ENCODE peak calls at places on chromosomes 4 and X, in six cellular contexts. K is A673, E is kidney, S is astrocyte, N is esophagus squamous epithelium, A is HepG2. I is an unnamed sample.

GRCh38 chr4:2484993-2485392 is 16.1 kb downstream of the RNF4 start:
- DNase-seq in A (no peak), N (peak), S (no peak), E (peak), K (peak), I (peak)

GRCh38 chr4:121898150-121898549 is 27.9 kb upstream of the BBS7 start:
- DNase-seq in N (no peak), A (no peak), K (peak), E (peak), S (no peak), I (no peak)

GRCh38 chrX:49919617-49920016 is 2.8 kb upstream of the CLCN5 start:
- DNase-seq in A (peak), S (peak), K (peak), N (no peak), E (no peak), I (peak)

GRCh38 chr4:18075823-18076433 is 54.4 kb upstream of the LCORL start:
- DNase-seq in S (no peak), A (peak), E (no peak), K (peak), N (no peak), I (peak)

GRCh38 chr4:4333265-4333706 is 43.2 kb downstream of the ZBTB49 start:
- DNase-seq in K (peak), N (no peak), S (peak), E (peak), A (no peak), I (peak)

GRCh38 chr4:115187136-115187535 is 73.7 kb upstream of the NDST4 start:
- DNase-seq in K (no peak), E (no peak), N (no peak), S (peak), A (no peak), I (no peak)

GRCh38 chrX:135000516-135000915 is 9.7 kb downstream of the SMIM10 start:
- DNase-seq in K (no peak), N (no peak), S (no peak), A (no peak), E (no peak), I (peak)

GRCh38 chrX:12973561-12974216 is 1.2 kb upstream of the TMSB4X start:
- DNase-seq in K (no peak), A (no peak), N (no peak), S (no peak), E (no peak), I (no peak)

GRCh38 chr4:98605216-98605615 is 53.2 kb downstream of the TSPAN5 start:
- DNase-seq in E (no peak), N (no peak), A (no peak), K (no peak), S (peak), I (no peak)

GRCh38 chr4:141768954-141769353 is 132.6 kb downstream of the IL15 start:
- DNase-seq in N (no peak), K (peak), A (no peak), E (no peak), S (peak), I (peak)

GRCh38 chr4:7906171-7906581 is 33.5 kb downstream of the AFAP1 start:
- DNase-seq in K (no peak), N (no peak), E (no peak), S (peak), A (no peak), I (peak)

GRCh38 chr4:169070895-169071218 is 60.8 kb upstream of the CBR4 start:
- DNase-seq in K (no peak), A (peak), E (no peak), S (peak), N (no peak), I (no peak)

GRCh38 chr4:168716411-168717129 is 219.7 kb downstream of the PALLD start:
- DNase-seq in E (no peak), A (no peak), S (no peak), K (no peak), N (no peak), I (no peak)

GRCh38 chr4:40337523-40337922 is 2.4 kb downstream of the CHRNA9 start:
- DNase-seq in N (no peak), A (no peak), K (no peak), S (no peak), E (no peak), I (no peak)

GRCh38 chrX:140766024-140766611 is 56.6 kb downstream of the LINC00632 start:
- DNase-seq in N (no peak), A (peak), K (peak), S (peak), E (no peak), I (peak)

GRCh38 chrX:37627602-37628001 is 56.1 kb downstream of the LANCL3 start:
- DNase-seq in K (no peak), A (no peak), S (no peak), N (no peak), E (no peak), I (no peak)

GRCh38 chrX:2848806-2849420 is 20.2 kb downstream of the GYG2 start:
- DNase-seq in S (peak), A (peak), N (no peak), E (no peak), K (peak), I (peak)

GRCh38 chr4:101621120-101621519 is 169.4 kb upstream of the BANK1 start:
- DNase-seq in N (no peak), K (peak), E (no peak), A (no peak), S (peak), I (peak)

GRCh38 chrX:49901068-49901467 is 21.3 kb upstream of the CLCN5 start:
- DNase-seq in A (no peak), E (no peak), S (no peak), K (no peak), N (no peak), I (no peak)

GRCh38 chrX:41785685-41786084 is 61.7 kb downstream of the GPR82 start:
- DNase-seq in A (no peak), K (peak), E (no peak), S (peak), N (no peak), I (peak)

GRCh38 chr4:56215901-56216300 is 171.4 kb downstream of the AASDH start:
- DNase-seq in A (no peak), E (no peak), S (peak), N (no peak), K (peak), I (no peak)

GRCh38 chr4:37903901-37904300 is 13.0 kb downstream of the TBC1D1 start:
- DNase-seq in K (no peak), N (no peak), E (no peak), A (no peak), S (no peak), I (no peak)

GRCh38 chr4:183700407-183700806 is 41.3 kb downstream of the TRAPPC11 start:
- DNase-seq in S (no peak), A (no peak), K (no peak), N (no peak), E (no peak), I (no peak)

GRCh38 chr4:128574706-128575105 is 234.8 kb upstream of the JADE1 start:
- DNase-seq in E (peak), S (peak), N (no peak), K (peak), A (peak), I (peak)

GRCh38 chrX:71615954-71616353 is 2.4 kb downstream of the CXCR3 start:
- DNase-seq in E (no peak), A (no peak), S (no peak), N (no peak), K (no peak), I (peak)

GRCh38 chrX:78652971-78653822 is 5.9 kb downstream of the RTL3 start:
- DNase-seq in E (no peak), S (peak), N (no peak), A (peak), K (peak), I (peak)
- H3K27ac ChIP-seq in E (no peak), S (peak), N (no peak), A (peak), K (no peak), I (no peak)

GRCh38 chr4:112939901-112940300 is 109.6 kb upstream of the ANK2 start:
- DNase-seq in K (no peak), S (no peak), N (no peak), E (no peak), A (no peak), I (no peak)

GRCh38 chr4:112933790-112934189 is 115.7 kb upstream of the ANK2 start:
- DNase-seq in N (no peak), A (no peak), S (no peak), K (no peak), E (no peak), I (no peak)

GRCh38 chr4:112942077-112942476 is 107.4 kb upstream of the ANK2 start:
- DNase-seq in S (no peak), A (no peak), E (no peak), N (no peak), K (peak), I (no peak)

GRCh38 chr4:112940364-112940763 is 109.1 kb upstream of the ANK2 start:
- DNase-seq in S (no peak), N (no peak), E (no peak), A (no peak), K (no peak), I (no peak)

DNA sequence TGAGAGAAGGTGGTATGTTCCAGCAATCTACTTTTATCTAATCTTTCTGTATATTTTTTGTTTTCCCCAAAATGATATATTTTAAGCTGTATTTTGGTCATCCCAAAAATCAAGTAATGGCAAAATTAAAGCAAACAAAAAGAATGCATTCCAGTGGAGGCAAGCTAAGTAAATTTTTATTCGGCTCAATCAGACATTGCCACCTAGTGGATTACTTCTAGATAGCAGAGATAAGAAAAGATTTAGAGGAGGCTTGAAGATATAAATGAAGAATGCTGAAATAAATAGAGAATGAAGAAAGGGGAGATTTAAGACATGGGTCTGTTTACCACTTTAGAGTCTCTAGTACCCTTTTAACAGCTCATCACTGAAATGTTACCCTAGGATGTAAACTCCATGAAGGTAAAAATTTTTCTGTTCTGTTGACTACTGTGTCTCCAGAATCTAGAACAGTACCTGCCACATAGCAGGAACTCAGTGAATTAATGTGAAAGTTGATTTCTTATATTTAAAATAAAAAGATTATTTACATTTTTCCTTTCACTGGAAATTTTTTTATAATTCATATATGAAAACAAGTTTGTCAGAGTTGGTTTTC is 110.9 kb upstream of the ANK2 start:
- DNase-seq in K (peak), S (peak), A (peak), E (no peak), N (no peak), I (peak)
- H3K27ac ChIP-seq in K (no peak), S (no peak), A (no peak), E (no peak), N (no peak), I (no peak)

GRCh38 chr4:111957131-111957530 is 188.1 kb upstream of the FAM241A start:
- DNase-seq in K (no peak), E (no peak), N (no peak), S (no peak), A (no peak), I (no peak)
- H3K27ac ChIP-seq in K (no peak), E (no peak), N (no peak), S (no peak), A (no peak), I (no peak)

GRCh38 chrX:16119353-16120220 is 3.8 kb upstream of the GRPR start:
- DNase-seq in N (no peak), K (no peak), S (no peak), E (no peak), A (no peak), I (no peak)

GRCh38 chrX:16114640-16115039 is 8.7 kb upstream of the GRPR start:
- DNase-seq in A (no peak), E (no peak), K (peak), N (no peak), S (peak), I (no peak)

GRCh38 chrX:16112428-16112827 is 10.9 kb upstream of the GRPR start:
- DNase-seq in A (no peak), N (no peak), S (no peak), E (no peak), K (no peak), I (no peak)

DNA sequence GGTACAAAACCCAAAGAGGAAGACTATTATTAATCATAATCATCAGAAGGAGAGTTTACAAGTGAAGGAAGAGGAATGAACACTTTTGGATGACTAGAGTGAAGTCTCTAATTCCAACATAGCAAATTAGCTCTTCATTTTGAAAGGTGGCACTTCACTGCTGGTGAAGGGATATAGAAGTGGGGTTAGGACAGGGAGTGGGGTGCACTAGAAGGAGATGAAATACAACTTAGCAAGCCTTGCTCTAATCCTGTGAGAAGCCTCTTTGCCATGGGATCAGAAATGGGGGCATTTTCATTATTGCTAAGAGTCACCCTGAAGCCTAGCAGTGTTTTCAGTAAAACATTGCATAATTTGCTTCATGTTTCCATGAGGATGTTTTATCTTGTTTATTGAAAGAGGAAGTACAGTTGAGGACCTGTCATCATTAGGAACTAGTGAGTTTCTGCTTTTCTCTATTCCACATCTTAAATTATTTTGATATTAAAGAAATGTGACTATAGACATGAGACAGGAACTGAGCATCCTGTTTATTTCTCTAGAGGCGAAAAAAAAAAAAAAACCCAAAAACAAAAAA is 9.3 kb upstream of the GRPR start:
- DNase-seq in K (no peak), N (no peak), E (no peak), A (no peak), S (no peak), I (no peak)
- H3K27ac ChIP-seq in K (no peak), N (no peak), E (no peak), A (no peak), S (no peak), I (no peak)

GRCh38 chr4:185518494-185518893 is 16.8 kb downstream of the PDLIM3 start:
- DNase-seq in K (no peak), S (no peak), E (no peak), A (no peak), N (no peak), I (no peak)
- H3K27ac ChIP-seq in K (no peak), S (no peak), E (no peak), A (no peak), N (peak), I (no peak)